ENCODE peak calls at places on chromosomes 6 and 20, in four cellular contexts. Q is heart left ventricle, U is psoas muscle, D is colonic mucosa. B is an unnamed sample.

GRCh38 chr20:1816384-1817381 is 78.5 kb upstream of the SIRPA start:
- DNase-seq in Q (peak; percentile 54), U (no peak), D (no peak), B (peak; percentile 83)

GRCh38 chr6:43766964-43767461 is 3.0 kb upstream of the VEGFA start:
- DNase-seq in Q (no peak), U (peak; percentile 36), D (peak; percentile 75), B (no peak)

GRCh38 chr6:168774381-168774780 is 333.4 kb downstream of the SMOC2 start:
- DNase-seq in U (no peak), D (no peak), Q (no peak), B (no peak)

GRCh38 chr6:29678114-29678513 is 2.8 kb downstream of the ZFP57 start:
- DNase-seq in D (no peak), Q (no peak), U (no peak), B (peak; percentile 80)

GRCh38 chr20:53582574-53583351 is 10.9 kb downstream of the ZNF217 start:
- DNase-seq in D (no peak), Q (no peak), U (no peak), B (peak; percentile 97)

GRCh38 chr6:25972128-25972527 is 9.5 kb downstream of the TRIM38 start:
- DNase-seq in D (no peak), Q (no peak), U (no peak), B (no peak)

GRCh38 chr6:166435574-166435973 is 52.8 kb upstream of the MPC1 start:
- DNase-seq in Q (no peak), U (no peak), D (no peak), B (no peak)

GRCh38 chr6:90005048-90005827 is 111.0 kb downstream of the GJA10 start:
- DNase-seq in Q (no peak), D (no peak), U (peak; percentile 81), B (no peak)

GRCh38 chr6:160739955-160740354 is 37.9 kb downstream of the PLG start:
- DNase-seq in U (no peak), D (no peak), Q (no peak), B (no peak)

GRCh38 chr6:167970236-167970635 is 27.2 kb upstream of the KIF25 start:
- DNase-seq in U (no peak), Q (peak; percentile 68), D (no peak), B (no peak)

GRCh38 chr6:100152201-100152600 is 158.2 kb upstream of the MCHR2 start:
- DNase-seq in U (no peak), D (no peak), Q (no peak), B (no peak)

GRCh38 chr6:81896561-81896960 is 144.1 kb upstream of the TENT5A start:
- DNase-seq in U (no peak), D (no peak), Q (no peak), B (no peak)

GRCh38 chr20:22502731-22503191 is 81.6 kb downstream of the FOXA2 start:
- DNase-seq in U (no peak), Q (no peak), D (peak; percentile 78), B (no peak)

GRCh38 chr6:169250660-169251059 is 3.0 kb downstream of the THBS2 start:
- DNase-seq in U (no peak), D (no peak), Q (peak; percentile 14), B (peak; percentile 70)

GRCh38 chr6:48744948-48745347 is 634.0 kb upstream of the PTCHD4 start:
- DNase-seq in U (no peak), Q (no peak), D (no peak), B (peak; percentile 46)

GRCh38 chr6:137798261-137798660 is 68.8 kb upstream of the TNFAIP3 start:
- DNase-seq in Q (no peak), U (no peak), D (no peak), B (no peak)

GRCh38 chr6:149929422-149929821 is 6.5 kb upstream of the RAET1G start:
- DNase-seq in Q (no peak), D (no peak), U (no peak), B (no peak)

GRCh38 chr6:79313254-79313653 is 78.8 kb upstream of the HMGN3 start:
- DNase-seq in U (no peak), D (no peak), Q (no peak), B (peak; percentile 64)

GRCh38 chr6:134123666-134124208 is 71.3 kb upstream of the SLC2A12 start:
- DNase-seq in U (no peak), Q (no peak), D (no peak), B (peak; percentile 35)

GRCh38 chr6:44456070-44456965 is 68.8 kb downstream of the CDC5L start:
- DNase-seq in U (peak; percentile 65), D (peak; percentile 39), Q (no peak), B (peak; percentile 75)

GRCh38 chr6:34671801-34672656 is 24.5 kb downstream of the ILRUN start:
- DNase-seq in U (no peak), Q (no peak), D (peak; percentile 65), B (peak; percentile 80)

GRCh38 chr6:12729467-12729866 is 12.9 kb downstream of the PHACTR1 start:
- DNase-seq in D (no peak), Q (no peak), U (no peak), B (no peak)

GRCh38 chr6:91298543-91299145 is 711.8 kb upstream of the MAP3K7 start:
- DNase-seq in Q (no peak), U (no peak), D (no peak), B (no peak)

GRCh38 chr6:133923938-133924593 is 29.0 kb upstream of the TBPL1 start:
- DNase-seq in D (peak; percentile 75), U (no peak), Q (peak; percentile 60), B (peak; percentile 70)

GRCh38 chr6:139291813-139292619 is at the start of gene TXLNB:
- DNase-seq in D (peak; percentile 65), Q (peak; percentile 62), U (peak; percentile 94), B (no peak)

GRCh38 chr6:41371461-41371991 is 36.1 kb downstream of the NCR2 start:
- DNase-seq in U (peak; percentile 51), Q (peak; percentile 37), D (peak; percentile 49), B (no peak)

GRCh38 chr20:18524646-18525045 is 16.9 kb downstream of the SEC23B start:
- DNase-seq in U (no peak), D (no peak), Q (no peak), B (peak; percentile 44)

DNA sequence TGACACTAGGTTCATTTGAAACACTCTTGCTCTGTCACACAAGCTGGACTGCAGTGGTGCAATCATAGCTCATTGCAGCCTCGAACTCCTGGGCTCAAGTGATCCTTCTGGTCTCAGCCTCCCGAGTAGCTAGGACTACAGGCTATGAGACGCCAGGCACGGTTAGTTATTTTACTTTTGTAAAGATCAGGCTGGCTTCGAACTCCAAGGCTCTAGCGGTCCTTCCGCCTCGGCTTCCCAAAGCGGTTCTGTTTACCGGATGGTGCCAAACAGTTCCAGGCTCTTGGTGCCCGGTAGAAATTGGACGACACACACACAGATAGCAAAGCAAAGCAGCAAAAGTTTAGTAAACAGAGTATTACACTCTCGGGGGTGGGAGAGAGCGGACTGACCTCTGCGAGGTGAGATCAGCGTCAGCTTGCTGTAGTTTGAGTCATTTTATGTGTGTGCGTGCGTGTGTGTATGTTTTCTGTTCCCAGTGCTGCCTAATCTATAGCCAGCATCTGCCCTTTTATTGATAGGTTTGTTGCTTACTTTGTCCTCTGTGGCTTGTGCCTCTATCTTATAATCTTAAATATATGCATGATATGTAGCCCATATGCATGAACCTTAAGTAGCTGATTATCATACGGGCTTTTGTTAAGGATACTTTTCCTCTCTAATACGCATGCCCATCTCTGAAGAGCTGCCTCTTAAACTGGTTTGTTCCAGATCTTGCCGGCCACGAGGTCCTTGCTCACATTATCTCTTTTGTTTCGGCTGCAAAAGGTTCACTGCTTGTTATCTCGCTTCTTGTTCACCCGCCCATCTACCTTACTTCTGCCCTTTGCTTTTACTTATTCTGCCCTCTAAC is 75.2 kb downstream of the OR2B2 start:
- DNase-seq in Q (peak; percentile 51), D (peak; percentile 85), U (peak; percentile 54), B (peak; percentile 55)
- TF ChIP-seq CTCF in Q (no peak), D (no peak), U (no peak), B (no peak)

GRCh38 chr6:74654296-74654695 is 551.6 kb downstream of the COL12A1 start:
- DNase-seq in Q (no peak), U (no peak), D (no peak), B (no peak)
- TF ChIP-seq CTCF in Q (no peak), U (no peak), D (no peak), B (no peak)

DNA sequence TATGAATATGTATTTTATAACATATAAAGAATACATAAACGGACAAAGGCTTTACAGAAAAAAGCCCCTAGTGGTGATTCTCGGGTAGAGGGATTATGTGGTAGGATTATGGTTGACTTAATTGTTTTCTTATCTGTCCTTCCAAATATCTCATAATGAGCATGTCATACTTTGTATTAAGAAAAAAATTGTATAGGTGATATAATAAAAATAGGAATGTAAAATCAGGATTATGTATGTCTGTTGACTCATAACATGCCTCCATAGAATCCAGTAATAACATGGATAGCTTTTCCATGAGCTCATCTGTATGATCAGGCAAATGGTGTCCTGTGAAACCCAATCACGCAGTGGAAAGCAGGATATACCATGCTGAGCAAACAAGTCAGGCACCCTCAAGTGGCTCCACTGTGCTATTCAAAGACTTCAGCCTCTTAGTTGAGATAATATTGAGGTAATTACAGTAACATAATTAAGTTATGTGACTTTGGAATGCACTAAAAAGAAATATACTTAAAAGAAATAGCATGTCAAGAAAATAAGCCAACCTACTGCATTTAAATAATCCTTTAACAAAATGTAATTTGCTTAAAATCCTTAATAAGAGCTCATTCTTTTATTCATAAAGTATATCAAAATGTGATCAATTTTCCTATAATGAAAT is 39.6 kb upstream of the PRELID3B start:
- DNase-seq in D (no peak), U (no peak), Q (no peak), B (peak; percentile 64)
- TF ChIP-seq CTCF in D (peak; percentile 41), U (peak; percentile 34), Q (peak; percentile 18), B (peak; percentile 36)

DNA sequence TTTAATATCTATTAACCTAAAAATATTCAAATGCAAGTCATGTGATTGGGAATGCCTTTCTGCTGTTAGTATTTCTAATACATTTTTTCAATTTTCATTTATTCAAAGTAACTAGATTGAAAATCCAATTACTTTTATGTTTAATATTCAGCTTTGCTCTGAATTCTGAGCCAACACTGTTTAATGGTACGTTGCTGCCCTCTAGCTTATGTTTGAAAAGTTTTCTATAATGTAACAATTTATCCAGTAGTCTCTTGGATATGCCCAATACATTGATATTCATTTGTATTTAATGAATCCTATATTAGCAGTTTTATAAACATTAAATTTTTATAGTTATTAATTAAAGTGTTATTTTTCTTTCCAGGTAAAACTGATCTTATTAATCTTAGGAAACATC is 47.4 kb downstream of the LGSN start:
- DNase-seq in Q (no peak), U (no peak), D (no peak), B (peak; percentile 25)
- TF ChIP-seq CTCF in Q (no peak), U (peak; percentile 12), D (peak; percentile 27), B (peak; percentile 39)